ENCODE peak calls at places on chromosome 12, in six cellular contexts. Q is ascending aorta, J is IMR-90, P is cardiac muscle cell, N is pancreas, R is epithelial cell of esophagus. O is an unnamed sample.

GRCh38 chr12:6205144-6205539 is 4.9 kb downstream of the CD9 start:
- DNase-seq in Q (no peak), J (no peak), P (peak), N (no peak), R (no peak), O (no peak)

GRCh38 chr12:42741771-42742510 is 152.4 kb upstream of the PRICKLE1 start:
- DNase-seq in Q (no peak), J (peak), P (peak), N (no peak), R (no peak), O (peak)

GRCh38 chr12:93784339-93785086 is 107.3 kb downstream of the CRADD start:
- DNase-seq in Q (no peak), J (peak), P (peak), N (no peak), R (no peak), O (peak)

GRCh38 chr12:57614178-57614947 is 3.1 kb downstream of the ARHGEF25 start:
- DNase-seq in Q (no peak), J (peak), P (no peak), N (no peak), R (peak), O (no peak)

GRCh38 chr12:32901553-32901952 is 5.0 kb upstream of the PKP2 start:
- DNase-seq in Q (no peak), J (no peak), P (no peak), N (no peak), R (peak), O (no peak)

GRCh38 chr12:119594772-119595445 is 1.3 kb downstream of the TMEM233 start:
- DNase-seq in Q (no peak), J (no peak), P (peak), N (no peak), R (no peak), O (no peak)

GRCh38 chr12:81987351-81987750 is 228.2 kb upstream of the PPFIA2 start:
- DNase-seq in Q (no peak), J (no peak), P (peak), N (no peak), R (no peak), O (no peak)

GRCh38 chr12:75650989-75651695 is 139.7 kb upstream of the KRR1 start:
- DNase-seq in Q (no peak), J (no peak), P (no peak), N (no peak), R (peak), O (peak)

GRCh38 chr12:11545438-11546330 is 103.8 kb upstream of the ETV6 start:
- DNase-seq in Q (no peak), J (no peak), P (peak), N (no peak), R (no peak), O (no peak)

GRCh38 chr12:54419088-54419887 is at the start of gene ITGA5:
- DNase-seq in Q (no peak), J (peak), P (peak), N (peak), R (peak), O (peak)

DNA sequence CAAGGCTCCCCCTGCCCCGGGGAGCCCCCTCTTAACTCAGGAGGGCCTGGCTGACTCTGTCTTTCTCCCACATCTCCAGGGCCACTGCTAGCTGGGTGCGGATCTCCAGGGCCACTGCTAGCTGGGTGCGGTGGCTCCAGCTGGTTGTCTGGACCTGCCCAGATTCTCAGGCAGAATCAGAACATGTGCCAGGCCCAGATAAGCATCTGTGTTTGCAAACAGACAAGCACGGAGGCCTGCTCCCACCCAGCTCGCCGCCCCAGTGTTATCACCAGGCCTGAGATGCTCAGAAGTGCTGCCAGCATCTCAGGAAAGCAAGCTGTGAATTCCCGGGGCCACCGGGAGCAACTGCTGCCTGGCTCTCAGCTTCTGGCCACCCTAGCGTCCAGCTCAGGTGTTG is 98.4 kb upstream of the FZD10 start:
- DNase-seq in Q (no peak), J (no peak), P (no peak), N (no peak), R (no peak), O (no peak)
- H3K4me3 ChIP-seq in Q (no peak), J (no peak), P (no peak), N (no peak), R (no peak), O (no peak)

DNA sequence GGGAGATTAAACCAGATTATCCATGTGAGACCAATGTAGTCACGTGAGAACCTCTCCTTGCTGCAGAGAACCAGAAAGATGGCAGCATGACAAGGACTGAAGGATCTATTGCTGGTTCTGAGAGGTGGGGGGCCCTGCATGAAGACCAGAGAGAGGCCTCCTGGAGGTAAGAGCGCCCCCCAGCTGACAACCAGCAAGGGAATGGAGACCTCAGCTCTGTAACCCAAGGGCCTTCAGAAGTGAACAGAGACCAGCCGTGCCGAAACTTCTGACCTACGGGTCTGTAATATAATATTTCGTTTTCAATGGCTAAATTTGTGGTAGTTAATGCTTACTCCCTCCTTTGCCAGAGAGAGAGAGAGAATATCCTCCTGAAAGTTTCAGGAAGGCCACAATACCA is 524.1 kb upstream of the TBX3 start:
- DNase-seq in Q (no peak), J (no peak), P (no peak), N (no peak), R (no peak), O (no peak)
- TF ChIP-seq CTCF in Q (no peak), J (no peak), P (no peak), N (no peak), R (no peak), O (no peak)

GRCh38 chr12:103969391-103969790 is 3.7 kb downstream of the TDG start:
- DNase-seq in Q (no peak), J (peak), P (no peak), N (no peak), R (peak), O (peak)
- H3K4me3 ChIP-seq in Q (no peak), J (no peak), P (no peak), N (no peak), R (no peak), O (no peak)

GRCh38 chr12:59431266-59431665 is 164.6 kb upstream of the SLC16A7 start:
- DNase-seq in Q (no peak), J (peak), P (no peak), N (no peak), R (peak), O (no peak)
- TF ChIP-seq CTCF in Q (peak), J (peak), P (peak), N (no peak), R (peak), O (no peak)

GRCh38 chr12:127041985-127042625 is 1224.9 kb upstream of the TMEM132C start:
- DNase-seq in Q (no peak), J (no peak), P (no peak), N (no peak), R (peak), O (no peak)
- H3K4me3 ChIP-seq in Q (no peak), J (no peak), P (no peak), N (no peak), R (no peak), O (no peak)

GRCh38 chr12:100555722-100556121 is 17.8 kb upstream of the GAS2L3 start:
- DNase-seq in Q (no peak), J (peak), P (no peak), N (no peak), R (no peak), O (peak)
- TF ChIP-seq CTCF in Q (no peak), J (no peak), P (no peak), N (no peak), R (no peak), O (no peak)

DNA sequence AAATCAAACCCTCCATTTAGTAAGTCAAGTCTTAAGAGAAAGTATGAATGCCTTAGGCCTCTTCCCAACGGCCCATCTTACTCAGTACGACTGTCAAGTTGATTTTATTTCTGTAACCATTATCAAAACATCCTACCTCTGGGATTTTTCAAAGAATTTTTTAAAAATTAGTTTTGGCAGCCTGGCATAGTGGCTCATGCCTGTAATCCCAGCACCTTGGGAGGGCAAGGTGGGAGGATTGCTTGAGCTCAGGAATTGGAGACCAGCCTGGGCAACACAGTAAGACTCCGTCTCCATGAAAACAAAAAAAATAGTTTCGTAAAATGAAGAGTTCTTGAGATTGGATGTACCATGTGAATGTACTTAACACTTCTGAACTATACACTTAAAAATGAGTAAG is 4.1 kb downstream of the FGD6 start:
- DNase-seq in Q (no peak), J (no peak), P (no peak), N (no peak), R (no peak), O (no peak)
- H3K4me3 ChIP-seq in Q (no peak), J (no peak), P (no peak), N (no peak), R (no peak), O (no peak)

GRCh38 chr12:49671051-49671765 is 36.0 kb downstream of the FMNL3 start:
- DNase-seq in Q (no peak), J (no peak), P (no peak), N (no peak), R (no peak), O (no peak)

GRCh38 chr12:49674318-49674985 is 32.8 kb downstream of the FMNL3 start:
- DNase-seq in Q (no peak), J (peak), P (no peak), N (no peak), R (peak), O (peak)

GRCh38 chr12:49675137-49675536 is 32.1 kb downstream of the FMNL3 start:
- DNase-seq in Q (no peak), J (no peak), P (no peak), N (no peak), R (no peak), O (no peak)

GRCh38 chr12:49672351-49673181 is 34.6 kb downstream of the FMNL3 start:
- DNase-seq in Q (no peak), J (no peak), P (no peak), N (no peak), R (no peak), O (no peak)

DNA sequence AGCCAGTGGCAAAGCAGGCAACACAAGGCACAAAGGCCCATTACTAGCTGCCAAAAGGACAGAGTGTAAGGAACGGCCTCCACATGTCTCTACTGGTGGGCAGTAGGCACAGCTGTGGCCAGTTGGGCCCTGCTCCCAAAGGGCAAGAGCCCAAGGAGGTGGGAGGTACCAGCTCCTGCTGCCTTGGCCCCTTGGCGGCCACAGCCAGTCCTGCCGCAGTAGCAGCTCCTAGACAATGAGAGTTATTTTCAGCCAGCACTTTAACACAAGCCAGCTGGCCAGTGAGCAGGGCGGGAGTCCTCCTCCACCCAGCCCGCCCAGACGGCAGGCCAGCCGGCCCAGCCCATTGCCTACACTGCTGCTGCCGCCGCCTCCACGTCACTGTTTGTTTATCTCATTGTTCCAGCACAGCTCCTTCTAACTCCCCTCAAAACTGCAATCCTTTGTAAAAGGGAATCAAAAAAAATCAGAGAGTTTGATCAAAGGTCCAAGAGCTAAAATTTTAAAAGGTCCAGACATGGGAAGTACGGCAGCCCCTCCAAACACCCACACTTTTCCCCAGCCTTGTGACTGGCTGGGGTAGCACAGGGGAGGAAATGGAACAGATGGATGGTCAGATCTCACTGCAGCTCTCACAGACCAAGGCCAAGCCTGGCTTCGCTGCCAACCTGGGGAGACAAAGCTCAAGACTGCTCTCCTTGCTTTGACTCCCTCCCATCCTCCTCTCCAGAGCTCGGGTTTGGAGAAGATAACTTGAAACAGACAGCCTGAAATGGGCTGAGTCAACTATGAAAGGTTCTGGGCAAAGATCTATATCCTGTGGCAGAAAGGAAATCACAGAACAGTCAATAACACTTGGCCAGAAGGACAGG is 33.5 kb downstream of the FMNL3 start:
- DNase-seq in Q (peak), J (peak), P (peak), N (peak), R (peak), O (peak)
- TF ChIP-seq CTCF in Q (peak), J (peak), P (peak), N (peak), R (no peak), O (peak)

GRCh38 chr12:49872781-49873181 is 29.9 kb upstream of the BCDIN3D start:
- DNase-seq in Q (no peak), J (peak), P (no peak), N (no peak), R (peak), O (peak)
- H3K4me3 ChIP-seq in Q (no peak), J (no peak), P (no peak), N (no peak), R (no peak), O (no peak)

O was measured in foreskin fibroblast.